ENCODE peak calls at places on chromosomes 2 and 18, in four cellular contexts. B is aorta; O is heart right ventricle; Z is naive thymus-derived CD4-positive, alpha-beta T cell. Q is an unnamed sample. For H3K36me3, the result is how much of the 10 kb centered on the place peaks cover.

GRCh38 chr2:127194447-127194846 is 25.7 kb downstream of the CYP27C1 start:
- DNase-seq in Z (no peak), O (no peak), B (no peak), Q (no peak)

GRCh38 chr18:5975111-5975622 is 79.8 kb upstream of the TMEM200C start:
- DNase-seq in B (no peak), Z (no peak), O (no peak), Q (no peak)

GRCh38 chr18:50679656-50680055 is 119.8 kb downstream of the MAPK4 start:
- DNase-seq in B (no peak), Z (no peak), O (no peak), Q (no peak)

GRCh38 chr2:28842042-28842441 is 28.1 kb downstream of the TRMT61B start:
- DNase-seq in Z (no peak), B (no peak), O (no peak), Q (no peak)

GRCh38 chr2:19158211-19158610 is 200.2 kb downstream of the OSR1 start:
- DNase-seq in B (no peak), Z (no peak), O (no peak), Q (no peak)

GRCh38 chr2:99638791-99639190 is 149.0 kb upstream of the REV1 start:
- DNase-seq in Z (no peak), B (no peak), O (no peak), Q (no peak)

GRCh38 chr2:186537019-186537418 is 51.0 kb downstream of the ZC3H15 start:
- DNase-seq in Z (no peak), B (no peak), O (no peak), Q (no peak)

GRCh38 chr2:210961249-210961648 is 404.9 kb downstream of the CPS1 start:
- DNase-seq in B (no peak), Z (no peak), O (no peak), Q (no peak)

GRCh38 chr18:62071071-62071470 is 115.8 kb downstream of the PIGN start:
- DNase-seq in B (no peak), Z (no peak), O (no peak), Q (no peak)

GRCh38 chr2:564471-565181 is 112.6 kb downstream of the TMEM18 start:
- DNase-seq in B (no peak), O (no peak), Z (no peak), Q (no peak)

GRCh38 chr2:112483047-112483473 is 1.1 kb downstream of the TTL start:
- DNase-seq in B (no peak), Z (no peak), O (no peak), Q (peak)

GRCh38 chr2:180664507-180664906 is 315.9 kb upstream of the UBE2E3 start:
- DNase-seq in Z (no peak), B (no peak), O (no peak), Q (no peak)

GRCh38 chr2:123165616-123166015 is 859.5 kb upstream of the CNTNAP5 start:
- DNase-seq in Z (no peak), B (no peak), O (no peak), Q (no peak)

GRCh38 chr2:44348385-44348784 is 12.9 kb downstream of the PREPL start:
- DNase-seq in O (no peak), Z (no peak), B (no peak), Q (no peak)

GRCh38 chr18:46728219-46728930 is 28.5 kb downstream of the ST8SIA5 start:
- DNase-seq in B (no peak), Z (no peak), O (no peak), Q (no peak)

GRCh38 chr18:22335644-22336275 is 82.0 kb downstream of the CTAGE1 start:
- DNase-seq in O (no peak), Z (no peak), B (no peak), Q (peak)

GRCh38 chr18:10015288-10015701 is 101.5 kb downstream of the VAPA start:
- DNase-seq in O (no peak), Z (no peak), B (no peak), Q (no peak)

GRCh38 chr2:216849987-216850386 is 9.9 kb downstream of the TNP1 start:
- DNase-seq in Z (peak), O (peak), B (no peak), Q (peak)

GRCh38 chr2:62396880-62397279 is 109.1 kb downstream of the TMEM17 start:
- DNase-seq in B (no peak), O (no peak), Z (no peak), Q (no peak)

DNA sequence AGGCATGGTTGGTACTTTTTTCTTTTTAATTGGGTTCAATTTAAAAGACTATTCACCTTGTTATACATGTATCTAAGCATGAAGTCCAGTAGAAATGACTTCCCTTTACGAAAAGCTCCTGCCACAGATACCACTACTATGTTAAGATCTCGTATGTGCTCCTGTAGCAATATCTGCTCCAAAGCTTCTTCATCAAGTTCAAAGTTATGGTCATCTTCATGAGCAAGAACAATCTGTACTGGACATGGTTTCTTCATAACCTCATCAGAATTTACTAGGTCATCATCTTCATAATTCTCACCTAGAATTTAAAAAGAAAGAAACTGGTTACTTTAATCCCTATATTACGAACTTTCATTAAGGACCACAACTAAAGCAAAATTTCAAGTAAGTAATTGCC is 33.9 kb downstream of the ATL2 start:
- DNase-seq in Z (no peak), O (no peak), B (no peak), Q (no peak)
- H3K36me3 ChIP-seq in Z (under half), O (under half), B (under half), Q (under half)

DNA sequence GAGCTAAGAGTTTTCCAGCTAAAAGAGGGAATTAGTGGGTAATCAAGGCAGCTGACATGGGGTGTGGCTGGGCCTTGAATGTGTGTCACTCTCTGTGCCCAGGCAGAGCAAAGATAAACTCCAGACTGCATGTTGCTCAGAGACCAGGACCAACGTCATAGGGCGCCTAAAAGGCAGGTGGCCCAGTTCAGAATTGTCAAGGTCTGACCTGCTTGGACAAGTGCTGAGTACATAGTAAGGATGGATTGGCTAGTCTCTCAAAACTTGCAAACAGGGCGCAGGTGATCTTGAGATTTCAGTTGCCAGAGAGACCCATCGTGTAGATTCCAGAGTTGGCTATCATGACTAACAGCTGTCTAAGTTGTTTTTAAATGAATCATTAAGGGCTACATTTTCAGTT is 19.0 kb downstream of the CLUL1 start:
- DNase-seq in O (no peak), Z (no peak), B (no peak), Q (peak)
- H3K27ac ChIP-seq in O (no peak), Z (no peak), B (no peak), Q (no peak)

DNA sequence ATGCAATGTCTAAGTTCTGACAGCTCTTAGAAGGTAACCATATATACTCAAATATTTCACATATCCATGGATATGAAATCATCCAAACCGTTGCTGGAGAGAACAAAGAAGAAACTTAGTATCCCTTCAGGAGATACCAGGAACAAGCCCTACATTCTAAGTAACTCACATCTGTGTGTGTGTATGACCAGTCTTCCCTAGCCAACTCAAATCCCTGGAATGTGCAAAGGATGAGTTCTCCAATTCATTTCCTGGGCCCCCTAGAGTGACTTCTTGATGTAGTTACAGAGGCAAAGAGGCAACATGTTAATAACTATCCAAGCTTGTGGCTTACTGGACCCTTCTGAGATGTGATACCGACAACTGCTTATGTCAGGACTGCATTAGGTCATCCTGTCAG is 20.1 kb downstream of the TPGS2 start:
- DNase-seq in O (no peak), B (no peak), Z (no peak), Q (no peak)
- H3K36me3 ChIP-seq in O (under half), B (under half), Z (under half), Q (under half)

DNA sequence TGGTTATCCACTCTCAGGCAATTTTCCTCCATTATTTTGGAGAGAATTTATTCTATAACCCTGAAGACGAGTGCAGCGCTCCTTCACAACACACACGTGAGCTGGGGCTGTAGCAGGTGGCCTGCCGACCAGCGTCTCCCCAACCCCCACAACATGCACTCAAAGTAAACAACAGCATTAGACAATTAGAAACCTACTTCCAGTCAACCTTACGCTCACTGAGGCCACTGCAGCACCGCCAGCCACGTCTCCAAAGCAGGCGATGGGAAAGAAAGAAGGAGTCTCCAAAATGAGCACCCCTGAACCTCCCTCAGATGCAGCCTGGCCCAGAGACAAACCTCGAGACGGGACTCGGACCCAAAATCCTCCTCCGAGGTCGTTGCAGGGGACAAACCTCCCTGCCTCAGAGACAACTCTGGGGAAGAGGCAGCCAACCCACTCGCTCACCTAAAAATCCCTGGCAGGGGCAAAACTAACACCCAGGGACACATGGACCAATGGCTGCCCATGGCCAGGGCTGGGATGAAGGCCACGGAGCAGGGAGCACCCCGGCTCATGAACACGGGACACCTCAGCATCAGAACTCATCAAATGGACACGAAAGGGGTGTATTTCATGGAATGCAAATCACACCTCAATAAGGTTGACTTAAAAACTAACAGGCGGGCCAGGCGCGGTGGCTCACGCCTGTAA is 2.6 kb downstream of the SLC66A2 start:
- DNase-seq in B (peak), O (no peak), Z (no peak), Q (no peak)
- H3K27ac ChIP-seq in B (no peak), O (peak), Z (no peak), Q (no peak)

GRCh38 chr2:190996947-190997346 is 17.0 kb downstream of the STAT1 start:
- DNase-seq in Z (no peak), O (no peak), B (no peak), Q (no peak)
- H3K36me3 ChIP-seq in Z (half or more), O (half or more), B (under half), Q (under half)

DNA sequence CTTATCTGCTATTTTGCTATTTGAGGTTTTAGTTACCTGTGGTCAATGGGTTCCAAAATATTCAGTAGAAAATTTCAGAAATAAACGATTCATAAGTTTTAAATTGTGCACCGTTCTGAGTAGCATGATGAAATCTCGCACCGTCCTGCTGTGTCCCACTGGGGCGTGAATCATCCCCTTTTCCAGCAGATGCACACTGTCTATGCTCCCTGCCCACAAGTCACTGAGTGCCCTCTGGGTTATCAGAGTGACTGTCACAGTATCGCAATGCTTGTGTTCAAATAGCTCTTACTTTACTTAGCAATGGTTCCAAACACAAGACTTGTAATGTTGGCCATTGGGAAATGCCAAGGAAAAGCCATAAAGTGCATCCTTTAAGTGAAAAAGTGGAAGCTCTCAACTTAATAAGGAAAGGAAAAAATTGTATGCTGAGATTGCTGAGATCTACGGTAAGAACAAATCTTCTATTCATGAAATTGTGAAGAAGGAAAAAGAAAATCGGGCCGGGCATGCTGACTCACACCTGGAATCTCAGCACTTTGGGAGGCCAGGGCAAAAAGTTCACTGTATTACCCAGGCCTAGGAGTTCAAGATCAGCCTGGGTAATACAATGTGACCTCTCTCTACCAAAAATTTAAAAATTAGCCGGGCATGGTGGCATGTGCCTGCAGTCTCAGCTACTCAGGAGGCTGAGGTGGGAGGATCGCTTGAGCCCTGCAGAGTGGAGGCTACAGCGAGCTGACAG is 13.3 kb downstream of the COL4A3 start:
- DNase-seq in B (no peak), Z (no peak), O (no peak), Q (no peak)
- H3K27ac ChIP-seq in B (no peak), Z (no peak), O (peak), Q (no peak)

GRCh38 chr2:70049261-70049660 is 38.0 kb upstream of the PCBP1 start:
- DNase-seq in B (no peak), Z (no peak), O (no peak), Q (no peak)
- H3K36me3 ChIP-seq in B (under half), Z (under half), O (half or more), Q (under half)

GRCh38 chr2:12170151-12170550 is 423.7 kb downstream of the LPIN1 start:
- DNase-seq in Z (no peak), O (no peak), B (no peak), Q (no peak)

GRCh38 chr2:12167525-12168317 is 421.3 kb downstream of the LPIN1 start:
- DNase-seq in B (no peak), O (peak), Z (no peak), Q (no peak)

GRCh38 chr2:12169060-12169406 is 422.6 kb downstream of the LPIN1 start:
- DNase-seq in B (no peak), Z (no peak), O (no peak), Q (no peak)

GRCh38 chr2:12168354-12169059 is 422.1 kb downstream of the LPIN1 start:
- DNase-seq in Z (no peak), O (no peak), B (no peak), Q (no peak)

GRCh38 chr2:12169721-12170120 is 423.3 kb downstream of the LPIN1 start:
- DNase-seq in Z (peak), O (peak), B (peak), Q (no peak)
- H3K27ac ChIP-seq in Z (no peak), O (peak), B (no peak), Q (peak)